ENCODE peak calls at places on chromosomes 12 and 14, in four cellular contexts. H, X, K and B are unnamed samples.
A peak's percentile ranks its signal among the peaks of the same experiment; 100 is the strongest.

GRCh38 chr14:99320105-99320572 is 48.1 kb upstream of the BCL11B start:
- DNase-seq in H (peak; percentile 78), X (no peak), K (no peak), B (no peak)

GRCh38 chr12:76441016-76441415 is 92.8 kb upstream of the BBS10 start:
- DNase-seq in H (peak; percentile 21), X (no peak), K (no peak), B (no peak)

GRCh38 chr14:99590746-99591555 is 13.1 kb downstream of the CCDC85C start:
- DNase-seq in H (no peak), X (peak; percentile 70), K (no peak), B (no peak)

GRCh38 chr14:75566321-75566720 is 12.1 kb upstream of the FLVCR2 start:
- DNase-seq in H (peak; percentile 63), X (no peak), K (no peak), B (no peak)

GRCh38 chr12:56521590-56522371 is at the start of gene RBMS2:
- DNase-seq in H (peak; percentile 46), X (peak; percentile 95), K (peak; percentile 74), B (peak; percentile 86)

GRCh38 chr12:89354630-89354931 is 2.3 kb upstream of the DUSP6 start:
- DNase-seq in H (peak; percentile 11), X (no peak), K (no peak), B (no peak)

GRCh38 chr14:94139006-94139405 is 9.6 kb upstream of the IFI27L2 start:
- DNase-seq in H (no peak), X (no peak), K (no peak), B (no peak)

GRCh38 chr12:17949558-17950141 is 140.3 kb downstream of the RERGL start:
- DNase-seq in H (no peak), X (no peak), K (no peak), B (no peak)

GRCh38 chr12:26287666-26288408 is 92.5 kb downstream of the SSPN start:
- DNase-seq in H (peak; percentile 23), X (no peak), K (peak; percentile 90), B (peak; percentile 88)

GRCh38 chr14:29243355-29243754 is 476.8 kb downstream of the FOXG1 start:
- DNase-seq in H (no peak), X (no peak), K (no peak), B (peak; percentile 63)

DNA sequence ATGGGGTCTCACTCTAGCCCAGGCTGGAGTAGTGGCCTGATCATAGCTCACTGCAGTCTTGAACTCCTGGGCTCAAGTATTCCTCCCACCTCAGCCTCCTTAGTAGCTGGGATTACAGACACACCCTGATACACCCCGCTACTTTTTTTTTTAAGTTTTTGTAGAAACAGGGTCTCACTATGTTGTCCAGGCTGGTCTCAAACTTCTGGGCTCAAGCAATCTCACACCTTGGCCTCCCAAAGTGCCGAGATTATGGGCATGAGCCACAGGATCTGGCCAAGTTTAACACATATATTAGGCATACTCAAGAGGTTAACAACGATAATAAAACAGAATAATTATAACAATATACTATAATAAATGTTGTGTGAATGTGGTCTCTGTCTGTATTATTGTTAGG is 25.8 kb downstream of the PPTC7 start:
- DNase-seq in H (no peak), X (no peak), K (no peak), B (no peak)
- TF ChIP-seq CTCF in H (no peak), X (no peak), K (no peak), B (no peak)

GRCh38 chr12:120252071-120252906 is 13.2 kb downstream of the PXN start:
- DNase-seq in H (peak; percentile 46), X (no peak), K (no peak), B (no peak)

GRCh38 chr12:120249266-120249874 is 16.2 kb downstream of the PXN start:
- DNase-seq in H (peak; percentile 77), X (no peak), K (no peak), B (no peak)

GRCh38 chr12:120247621-120248030 is 17.9 kb downstream of the PXN start:
- DNase-seq in H (no peak), X (no peak), K (no peak), B (no peak)

GRCh38 chr12:120247183-120247582 is 18.3 kb downstream of the PXN start:
- DNase-seq in H (no peak), X (no peak), K (no peak), B (no peak)

GRCh38 chr12:120249875-120250795 is 15.4 kb downstream of the PXN start:
- DNase-seq in H (peak; percentile 71), X (peak; percentile 91), K (no peak), B (no peak)
- H3K4me3 ChIP-seq in H (no peak overlapping the region), X (peak overlapping the region; percentile 2), K (no peak overlapping the region), B (no peak overlapping the region)

GRCh38 chr12:124595444-124595843 is 28.0 kb upstream of the NCOR2 start:
- DNase-seq in H (no peak), X (no peak), K (no peak), B (no peak)
- TF ChIP-seq CTCF in H (no peak), X (no peak), K (no peak), B (no peak)

GRCh38 chr14:76784881-76785280 is 23.6 kb downstream of the VASH1 start:
- DNase-seq in H (peak; percentile 66), X (peak; percentile 83), K (no peak), B (peak; percentile 38)
- H3K4me3 ChIP-seq in H (no peak overlapping the region), X (no peak overlapping the region), K (no peak overlapping the region), B (no peak overlapping the region)

DNA sequence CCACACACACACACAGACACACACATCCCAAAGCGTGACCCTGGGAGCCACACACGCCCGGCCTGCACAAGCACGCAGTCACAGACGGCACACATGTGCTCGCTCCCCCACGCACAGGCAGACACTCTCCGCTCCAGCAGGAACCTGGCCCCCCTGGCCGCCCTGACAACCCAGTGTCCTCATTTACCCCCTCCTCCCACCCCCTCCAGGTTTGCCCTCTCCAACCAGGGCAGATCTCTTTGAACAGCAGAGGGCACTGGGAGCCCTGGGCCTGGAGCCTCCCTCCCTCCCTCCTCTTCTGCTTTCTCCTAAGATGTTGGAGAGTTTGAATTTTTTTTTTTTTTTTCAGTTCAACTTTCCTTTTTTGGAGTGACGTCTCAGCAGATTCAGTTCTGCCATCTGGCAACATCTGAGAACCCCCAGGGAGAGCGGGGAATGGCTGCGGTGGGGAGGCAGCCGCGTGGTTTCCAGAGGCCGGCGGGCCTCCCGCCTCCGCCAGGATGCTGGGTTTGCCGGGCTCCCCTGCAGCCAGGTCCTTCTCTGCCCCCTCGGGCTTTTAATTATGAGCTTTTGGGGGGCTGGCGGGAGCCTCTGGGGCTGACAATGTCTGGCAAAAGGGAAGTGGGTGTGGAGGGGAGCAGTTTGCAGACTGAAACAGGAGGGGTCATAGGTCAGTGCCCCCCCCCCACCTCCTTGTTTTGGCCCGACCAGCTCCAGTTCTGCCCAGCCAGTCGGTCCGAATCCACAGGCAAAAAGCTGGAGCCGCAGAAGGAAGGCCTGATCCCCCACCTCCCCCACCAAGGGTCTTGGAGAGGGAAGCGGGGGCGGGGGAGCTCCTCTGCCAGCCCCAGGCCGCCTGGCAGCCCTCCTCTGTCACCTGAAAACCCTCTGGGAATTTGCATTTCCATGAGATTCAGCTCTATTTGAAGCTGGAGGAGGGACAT is 1.3 kb upstream of the NCOR2 start:
- DNase-seq in H (peak; percentile 78), X (peak; percentile 94), K (no peak), B (peak; percentile 98)
- TF ChIP-seq CTCF in H (no peak), X (peak; percentile 56), K (no peak), B (peak; percentile 58)

DNA sequence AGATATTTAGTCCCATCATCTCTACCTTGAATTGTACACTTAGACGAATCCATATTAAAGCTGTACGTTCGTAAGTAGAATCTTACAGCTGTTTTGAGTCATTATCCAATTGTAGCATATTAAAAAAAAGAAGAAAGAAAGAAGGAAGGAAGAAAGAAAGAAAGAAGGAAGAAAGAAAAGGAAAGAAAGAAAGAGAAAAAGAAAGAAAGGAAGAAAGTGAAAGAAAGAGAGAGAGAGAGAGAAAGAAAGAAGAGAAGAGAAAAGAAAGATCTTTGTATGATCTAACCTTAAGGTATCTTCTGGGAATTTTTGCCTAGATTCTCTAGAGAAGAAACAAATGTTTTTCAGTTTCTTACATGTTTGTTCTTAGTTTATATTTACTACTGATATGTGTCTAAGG is 2.5 kb downstream of the DCN start:
- DNase-seq in H (no peak), X (no peak), K (no peak), B (no peak)
- H3K4me3 ChIP-seq in H (no peak overlapping the region), X (peak overlapping the region; percentile 40), K (no peak overlapping the region), B (peak overlapping the region; percentile 34)